ENCODE peak calls at places on chromosomes 3 and 15, in four cellular contexts. W is tibial artery, A is Caco-2, O is fibroblast of lung. J is an unnamed sample.

GRCh38 chr3:53821631-53822068 is 24.6 kb downstream of the CHDH start:
- DNase-seq in W (peak), A (no peak), O (peak), J (peak)

GRCh38 chr3:55244247-55244646 is 242.9 kb downstream of the WNT5A start:
- DNase-seq in W (no peak), A (no peak), O (no peak), J (no peak)

GRCh38 chr3:148006508-148006907 is 597.3 kb downstream of the ZIC1 start:
- DNase-seq in W (no peak), A (no peak), O (peak), J (no peak)

GRCh38 chr3:75048650-75049049 is 434.2 kb upstream of the CNTN3 start:
- DNase-seq in W (no peak), A (no peak), O (peak), J (no peak)

GRCh38 chr3:169362261-169362660 is 301.3 kb downstream of the MECOM start:
- DNase-seq in W (no peak), A (no peak), O (peak), J (no peak)

GRCh38 chr3:134600685-134601502 is 49.9 kb downstream of the KY start:
- DNase-seq in W (no peak), A (peak), O (peak), J (no peak)

GRCh38 chr15:44034334-44034733 is 160.7 kb downstream of the FRMD5 start:
- DNase-seq in W (no peak), A (no peak), O (no peak), J (no peak)

GRCh38 chr3:159616234-159616825 is 372.3 kb upstream of the IL12A start:
- DNase-seq in W (peak), A (peak), O (peak), J (no peak)

GRCh38 chr15:64333986-64334385 is 22.0 kb downstream of the CSNK1G1 start:
- DNase-seq in W (no peak), A (no peak), O (no peak), J (no peak)

GRCh38 chr15:99708563-99708962 is 24.7 kb downstream of the LYSMD4 start:
- DNase-seq in W (peak), A (no peak), O (peak), J (peak)

GRCh38 chr15:72077950-72078349 is 40.0 kb downstream of the MYO9A start:
- DNase-seq in W (no peak), A (no peak), O (no peak), J (no peak)

GRCh38 chr3:105062853-105063252 is 303.9 kb upstream of the ALCAM start:
- DNase-seq in W (no peak), A (no peak), O (peak), J (no peak)

GRCh38 chr3:130814691-130815472 is 68.3 kb upstream of the PIK3R4 start:
- DNase-seq in W (no peak), A (no peak), O (no peak), J (no peak)

GRCh38 chr3:145807990-145808389 is 353.0 kb downstream of the PLOD2 start:
- DNase-seq in W (no peak), A (peak), O (peak), J (no peak)

GRCh38 chr3:46264002-46264401 is 21.7 kb downstream of the CCR3 start:
- DNase-seq in W (no peak), A (no peak), O (no peak), J (no peak)

GRCh38 chr15:89362203-89363101 is 27.8 kb upstream of the POLG start:
- DNase-seq in W (no peak), A (no peak), O (no peak), J (no peak)

GRCh38 chr15:71443538-71443937 is 328.3 kb downstream of the THSD4 start:
- DNase-seq in W (no peak), A (peak), O (peak), J (no peak)

GRCh38 chr15:24954783-24955548 is at the start of the genes SNRPN and SNURF:
- DNase-seq in W (peak), A (peak), O (peak), J (peak)

GRCh38 chr15:74889390-74889881 is 406 bp upstream of the MPI start:
- DNase-seq in W (no peak), A (peak), O (peak), J (no peak)

GRCh38 chr3:9717050-9717555 is 13.5 kb downstream of the CPNE9 start:
- DNase-seq in W (no peak), A (no peak), O (no peak), J (no peak)

GRCh38 chr15:82611348-82611747 is 35.8 kb downstream of the CPEB1 start:
- DNase-seq in W (no peak), A (no peak), O (no peak), J (no peak)

GRCh38 chr3:172415323-172415722 is 32.9 kb downstream of the GHSR start:
- DNase-seq in W (no peak), A (no peak), O (no peak), J (no peak)

GRCh38 chr15:57444877-57445513 is 68.7 kb downstream of the CGNL1 start:
- DNase-seq in W (no peak), A (no peak), O (no peak), J (no peak)

GRCh38 chr3:182837855-182838454 is 44.7 kb downstream of the ATP11B start:
- DNase-seq in W (no peak), A (peak), O (peak), J (no peak)

GRCh38 chr15:79922512-79923067 is 25.8 kb upstream of the MTHFS start:
- DNase-seq in W (no peak), A (no peak), O (peak), J (no peak)

GRCh38 chr15:71051539-71051938 is 63.7 kb upstream of the THSD4 start:
- DNase-seq in W (no peak), A (no peak), O (peak), J (no peak)

GRCh38 chr3:45793482-45794176 is 2.7 kb downstream of the SLC6A20 start:
- DNase-seq in W (no peak), A (no peak), O (no peak), J (no peak)

GRCh38 chr3:11059799-11060115 is 67.2 kb downstream of the SLC6A1 start:
- DNase-seq in W (no peak), A (no peak), O (no peak), J (no peak)
- TF ChIP-seq CTCF in W (no peak), A (no peak), O (no peak), J (no peak)

GRCh38 chr3:143329567-143330164 is 210.1 kb downstream of the CHST2 start:
- DNase-seq in W (no peak), A (peak), O (no peak), J (no peak)
- TF ChIP-seq CTCF in W (no peak), A (no peak), O (no peak), J (no peak)

GRCh38 chr3:4270726-4271125 is 32.4 kb upstream of the SETMAR start:
- DNase-seq in W (no peak), A (no peak), O (no peak), J (no peak)

DNA sequence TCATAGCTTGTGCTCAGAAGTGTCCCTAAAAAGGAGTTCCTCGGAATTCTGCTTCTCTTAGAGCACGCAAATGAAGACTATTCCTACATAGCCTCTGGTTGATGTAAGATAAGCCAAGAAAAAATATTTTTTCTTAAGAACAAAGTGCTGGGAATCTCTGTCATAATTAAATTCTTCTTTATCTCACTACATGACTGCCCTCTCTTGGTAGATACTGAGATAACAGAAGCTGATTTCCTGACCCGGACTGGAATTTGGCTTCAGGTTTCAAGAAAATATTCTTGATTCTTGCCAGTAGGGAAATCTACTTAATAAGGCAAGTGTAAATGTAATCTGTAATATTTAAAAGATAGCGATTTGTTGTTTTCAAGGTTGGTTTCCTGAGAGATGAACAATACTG is 31.3 kb upstream of the SETMAR start:
- DNase-seq in W (no peak), A (peak), O (peak), J (no peak)
- TF ChIP-seq CTCF in W (peak), A (peak), O (peak), J (no peak)

GRCh38 chr3:125055913-125056705 is at the start of gene HEG1:
- DNase-seq in W (peak), A (peak), O (peak), J (peak)

GRCh38 chr3:125053304-125053699 is 2.5 kb downstream of the HEG1 start:
- DNase-seq in W (no peak), A (no peak), O (no peak), J (no peak)

GRCh38 chr3:125055165-125055912 is 458 bp downstream of the HEG1 start:
- DNase-seq in W (no peak), A (no peak), O (no peak), J (no peak)

GRCh38 chr3:125052671-125053303 is 3.0 kb downstream of the HEG1 start:
- DNase-seq in W (no peak), A (no peak), O (peak), J (no peak)

DNA sequence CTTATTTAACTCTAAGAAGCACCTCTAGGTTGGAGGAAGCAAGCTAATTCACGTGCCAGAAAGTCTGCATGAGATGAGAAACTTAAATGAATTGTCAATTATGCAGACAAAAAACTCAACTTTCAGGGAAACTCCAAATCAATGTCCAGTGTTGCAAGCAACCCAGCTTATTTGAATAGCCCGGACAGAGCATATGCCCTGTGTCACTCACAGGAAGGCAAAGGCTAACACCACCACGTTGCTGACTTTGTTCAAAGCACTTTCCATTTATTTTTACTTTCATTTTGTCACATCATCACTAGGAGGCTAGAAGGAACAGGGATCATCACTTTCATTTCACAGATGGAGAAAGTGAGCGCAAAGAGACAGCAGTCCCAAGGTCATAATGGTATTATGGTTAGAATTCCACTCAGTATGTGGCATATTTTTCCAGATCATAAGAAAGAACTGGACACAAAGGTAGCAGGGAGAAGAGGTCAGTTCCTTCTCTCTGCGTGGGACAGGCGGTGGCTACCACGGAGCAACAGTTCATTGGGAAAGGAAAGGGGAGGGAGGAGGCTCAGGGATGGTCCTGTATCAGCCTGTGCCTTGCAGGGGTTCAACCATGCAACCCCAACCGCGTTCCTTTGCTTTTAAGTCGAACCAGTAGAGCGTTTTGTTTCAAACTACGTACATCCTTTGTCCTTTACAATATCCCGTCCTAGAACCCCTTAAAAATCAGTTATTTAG is 1.2 kb downstream of the HEG1 start:
- DNase-seq in W (no peak), A (peak), O (peak), J (no peak)
- TF ChIP-seq CTCF in W (no peak), A (no peak), O (peak), J (no peak)

J was measured in lower leg skin.